ENCODE peak calls at places on chromosomes 11 and 22, in four cellular contexts. One of them, this sample, is unnamed.

GRCh38 chr11:8030526-8031247 is 43.5 kb downstream of the EIF3F start:
- DNase-seq in psoas muscle: no peak
- DNase-seq in A549: no peak
- DNase-seq in ascending aorta: no peak
- DNase-seq in this sample: no peak

GRCh38 chr11:130473056-130473794 is 24.8 kb downstream of the ADAMTS15 start:
- DNase-seq in psoas muscle: no peak
- DNase-seq in A549: no peak
- DNase-seq in ascending aorta: no peak
- DNase-seq in this sample: no peak

GRCh38 chr22:44373234-44373633 is 60.5 kb upstream of the SHISAL1 start:
- DNase-seq in psoas muscle: peak; percentile 8
- DNase-seq in A549: no peak
- DNase-seq in ascending aorta: no peak
- DNase-seq in this sample: no peak

GRCh38 chr22:25212337-25212736 is 7.1 kb upstream of the CRYBB2 start:
- DNase-seq in psoas muscle: no peak
- DNase-seq in A549: no peak
- DNase-seq in ascending aorta: no peak
- DNase-seq in this sample: no peak

GRCh38 chr11:89491141-89491690 is at the start of gene NOX4:
- DNase-seq in psoas muscle: peak; percentile 68
- DNase-seq in A549: no peak
- DNase-seq in ascending aorta: peak; percentile 12
- DNase-seq in this sample: peak; percentile 12

GRCh38 chr11:86519064-86519911 is 144.6 kb downstream of the CCDC81 start:
- DNase-seq in psoas muscle: no peak
- DNase-seq in A549: peak; percentile 23
- DNase-seq in ascending aorta: no peak
- DNase-seq in this sample: no peak

GRCh38 chr11:117817213-117818035 is 7.1 kb downstream of the FXYD2 start:
- DNase-seq in psoas muscle: peak; percentile 88
- DNase-seq in A549: peak; percentile 70
- DNase-seq in ascending aorta: no peak
- DNase-seq in this sample: peak; percentile 27

GRCh38 chr11:131910491-131911387 is 540.3 kb downstream of the NTM start:
- DNase-seq in psoas muscle: no peak
- DNase-seq in A549: peak; percentile 3
- DNase-seq in ascending aorta: no peak
- DNase-seq in this sample: no peak

GRCh38 chr22:32776397-32776796 is 25.1 kb upstream of the TIMP3 start:
- DNase-seq in psoas muscle: no peak
- DNase-seq in A549: no peak
- DNase-seq in ascending aorta: no peak
- DNase-seq in this sample: no peak
- H3K4me3 ChIP-seq in psoas muscle: no peak overlapping the region
- H3K4me3 ChIP-seq in A549: no peak overlapping the region
- H3K4me3 ChIP-seq in ascending aorta: no peak overlapping the region
- H3K4me3 ChIP-seq in this sample: no peak overlapping the region

GRCh38 chr11:34653851-34654490 is 33.1 kb downstream of the EHF start:
- DNase-seq in psoas muscle: peak; percentile 81
- DNase-seq in A549: peak; percentile 98
- DNase-seq in ascending aorta: no peak
- DNase-seq in this sample: no peak
- TF ChIP-seq CTCF in psoas muscle: no peak
- TF ChIP-seq CTCF in A549: peak; percentile 48
- TF ChIP-seq CTCF in ascending aorta: no peak
- TF ChIP-seq CTCF in this sample: no peak

GRCh38 chr11:3929232-3929631 is 73.8 kb downstream of the STIM1 start:
- DNase-seq in psoas muscle: no peak
- DNase-seq in A549: no peak
- DNase-seq in ascending aorta: no peak
- DNase-seq in this sample: no peak
- H3K27ac ChIP-seq in psoas muscle: peak overlapping the region; percentile 85
- H3K27ac ChIP-seq in A549: no peak overlapping the region
- H3K27ac ChIP-seq in ascending aorta: no peak overlapping the region
- H3K27ac ChIP-seq in this sample: no peak overlapping the region

DNA sequence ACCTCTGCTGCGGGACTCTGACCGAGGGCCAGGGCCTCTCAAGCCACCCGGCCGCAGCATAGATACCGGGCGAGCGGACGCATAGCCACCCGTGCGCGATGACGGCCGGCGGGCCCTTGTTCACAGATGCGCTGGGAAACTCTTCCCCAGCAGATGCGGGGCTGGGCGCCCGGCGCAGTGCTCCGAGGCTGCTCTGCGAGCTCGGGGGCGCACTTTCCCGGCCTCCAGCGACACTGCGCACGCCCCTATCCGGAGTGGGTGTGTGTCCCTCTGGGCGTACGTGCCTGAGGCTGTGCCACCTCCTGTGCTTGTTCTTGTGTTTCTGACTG is 104.7 kb upstream of the E2F8 start:
- DNase-seq in psoas muscle: peak; percentile 54
- DNase-seq in A549: peak; percentile 2
- DNase-seq in ascending aorta: no peak
- DNase-seq in this sample: no peak
- H3K4me3 ChIP-seq in psoas muscle: peak overlapping the region; percentile 58
- H3K4me3 ChIP-seq in A549: peak overlapping the region; percentile 38
- H3K4me3 ChIP-seq in ascending aorta: peak overlapping the region; percentile 57
- H3K4me3 ChIP-seq in this sample: peak overlapping the region; percentile 64

GRCh38 chr11:43573233-43573632 is 107.3 kb upstream of the HSD17B12 start:
- DNase-seq in psoas muscle: no peak
- DNase-seq in A549: peak; percentile 37
- DNase-seq in ascending aorta: no peak
- DNase-seq in this sample: no peak
- TF ChIP-seq CTCF in psoas muscle: peak; percentile 34
- TF ChIP-seq CTCF in A549: peak; percentile 41
- TF ChIP-seq CTCF in ascending aorta: no peak
- TF ChIP-seq CTCF in this sample: no peak

DNA sequence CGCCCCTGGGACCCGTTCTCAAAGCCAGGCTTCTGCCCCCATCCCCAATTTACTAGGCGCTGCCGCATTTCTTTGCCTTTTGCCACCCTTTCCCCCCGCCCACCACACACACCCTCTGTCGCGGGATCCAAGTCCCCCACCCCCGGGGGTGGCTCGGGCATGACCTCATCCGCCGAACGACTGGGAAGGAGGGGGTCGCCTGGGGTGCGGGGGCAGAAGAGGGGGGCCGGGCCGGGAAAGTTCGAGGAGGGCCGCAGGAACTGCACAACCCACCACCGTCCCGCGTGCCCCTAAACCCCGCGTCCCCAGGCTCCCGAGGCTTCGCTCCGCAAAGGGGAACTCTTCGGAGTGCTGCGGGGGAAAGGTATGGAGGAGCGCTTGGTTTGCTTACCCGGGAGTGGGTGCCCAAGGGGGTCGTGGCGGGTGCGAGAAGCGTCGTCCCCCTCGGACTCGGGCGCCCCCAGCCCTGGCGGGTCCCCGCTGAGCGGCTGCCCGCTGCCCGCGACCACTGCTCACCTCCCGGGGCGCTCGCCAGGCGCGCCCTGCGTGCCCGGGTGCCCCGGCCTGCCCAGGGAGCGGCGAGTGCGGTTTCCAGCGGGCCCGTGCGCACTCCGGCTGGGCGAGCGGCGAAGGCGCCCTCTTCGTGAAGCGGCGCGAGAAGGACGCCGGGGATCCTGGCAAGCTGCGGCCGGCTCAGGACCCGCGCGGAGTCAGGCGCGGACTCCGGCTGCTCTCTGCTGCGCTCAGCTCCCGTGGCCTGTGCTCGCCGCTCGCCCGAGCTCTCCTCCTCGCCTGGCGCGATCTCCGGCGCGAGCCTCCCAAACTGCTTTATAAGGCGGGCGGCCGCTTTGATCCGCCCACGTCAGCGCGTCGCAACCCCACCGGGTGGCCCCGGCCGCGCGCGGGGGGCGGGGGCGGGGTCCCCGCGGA is 3.9 kb upstream of the WNT11 start:
- DNase-seq in psoas muscle: peak; percentile 90
- DNase-seq in A549: peak; percentile 52
- DNase-seq in ascending aorta: peak; percentile 24
- DNase-seq in this sample: no peak
- H3K27ac ChIP-seq in psoas muscle: peak overlapping the region; percentile 84
- H3K27ac ChIP-seq in A549: peak overlapping the region; percentile 85
- H3K27ac ChIP-seq in ascending aorta: peak overlapping the region; percentile 64
- H3K27ac ChIP-seq in this sample: peak overlapping the region; percentile 11

GRCh38 chr22:37416806-37417205 is 10.5 kb downstream of the ELFN2 start:
- DNase-seq in psoas muscle: no peak
- DNase-seq in A549: no peak
- DNase-seq in ascending aorta: no peak
- DNase-seq in this sample: no peak
- H3K4me3 ChIP-seq in psoas muscle: no peak overlapping the region
- H3K4me3 ChIP-seq in A549: no peak overlapping the region
- H3K4me3 ChIP-seq in ascending aorta: no peak overlapping the region
- H3K4me3 ChIP-seq in this sample: no peak overlapping the region